ENCODE peak calls at places on chromosomes 6 and 20, in nine cellular contexts. G is AG10803, M is upper lobe of right lung, V is tibial artery, A is HFFc6, Q is right atrium auricular region, J is hepatocyte, T is body of pancreas, B is psoas muscle. W is an unnamed sample.

GRCh38 chr6:167499161-167499660 is 174.3 kb downstream of the TTLL2 start:
- DNase-seq in G (no peak), M (no peak), V (peak), A (no peak), Q (no peak), J (peak), T (no peak), B (peak), W (no peak)

GRCh38 chr6:69390125-69390524 is 406.7 kb downstream of the LMBRD1 start:
- DNase-seq in G (no peak), M (no peak), V (no peak), A (no peak), Q (no peak), J (no peak), T (no peak), B (no peak), W (no peak)

GRCh38 chr20:35702051-35702823 is 3.0 kb downstream of the ROMO1 start:
- DNase-seq in G (peak), M (peak), V (no peak), A (peak), Q (peak), J (no peak), T (no peak), B (no peak), W (peak)

GRCh38 chr6:146901940-146902816 is 302.0 kb upstream of the STXBP5 start:
- DNase-seq in G (no peak), M (no peak), V (no peak), A (peak), Q (no peak), J (no peak), T (no peak), B (no peak), W (no peak)

GRCh38 chr6:47309326-47310130 is at the start of gene TNFRSF21:
- DNase-seq in G (peak), M (peak), V (peak), A (peak), Q (peak), J (peak), T (peak), B (peak), W (peak)

GRCh38 chr20:47124235-47124717 is 229.6 kb downstream of the EYA2 start:
- DNase-seq in G (peak), M (no peak), V (no peak), A (no peak), Q (no peak), J (no peak), T (peak), B (no peak), W (no peak)

GRCh38 chr6:28336284-28337024 is 506 bp upstream of the ZSCAN31 start:
- DNase-seq in G (peak), M (no peak), V (no peak), A (no peak), Q (no peak), J (peak), T (peak), B (no peak), W (no peak)

GRCh38 chr20:21325296-21325695 is 22.2 kb downstream of the XRN2 start:
- DNase-seq in G (no peak), M (no peak), V (no peak), A (no peak), Q (no peak), J (no peak), T (no peak), B (no peak), W (no peak)

GRCh38 chr6:8245736-8246135 is 143.4 kb upstream of the EEF1E1 start:
- DNase-seq in G (no peak), M (no peak), V (no peak), A (no peak), Q (no peak), J (no peak), T (no peak), B (no peak), W (no peak)

GRCh38 chr6:76697585-76697984 is 625.1 kb upstream of the IMPG1 start:
- DNase-seq in G (no peak), M (no peak), V (no peak), A (no peak), Q (no peak), J (no peak), T (no peak), B (no peak), W (no peak)

GRCh38 chr6:12024715-12025434 is 12.8 kb downstream of the HIVEP1 start:
- DNase-seq in G (peak), M (no peak), V (no peak), A (peak), Q (no peak), J (no peak), T (no peak), B (no peak), W (no peak)

GRCh38 chr6:158028421-158028820 is 46.8 kb downstream of the SYNJ2 start:
- DNase-seq in G (no peak), M (peak), V (peak), A (no peak), Q (no peak), J (peak), T (peak), B (no peak), W (no peak)

GRCh38 chr6:55794136-55794812 is 81.1 kb downstream of the BMP5 start:
- DNase-seq in G (peak), M (no peak), V (no peak), A (no peak), Q (no peak), J (no peak), T (no peak), B (no peak), W (no peak)

GRCh38 chr6:13183446-13184088 is 144.8 kb downstream of the TBC1D7 start:
- DNase-seq in G (no peak), M (no peak), V (no peak), A (no peak), Q (no peak), J (no peak), T (no peak), B (no peak), W (peak)

GRCh38 chr6:35808688-35809087 is 3.5 kb downstream of the LHFPL5 start:
- DNase-seq in G (no peak), M (no peak), V (no peak), A (no peak), Q (no peak), J (no peak), T (no peak), B (no peak), W (no peak)

GRCh38 chr20:51768759-51769517 is 748 bp upstream of the ATP9A start:
- DNase-seq in G (no peak), M (no peak), V (no peak), A (no peak), Q (no peak), J (no peak), T (no peak), B (no peak), W (no peak)

GRCh38 chr6:153511896-153512496 is 380.9 kb upstream of the RGS17 start:
- DNase-seq in G (peak), M (no peak), V (no peak), A (peak), Q (no peak), J (peak), T (peak), B (no peak), W (no peak)

GRCh38 chr6:165118736-165119135 is 190.7 kb downstream of the C6orf118 start:
- DNase-seq in G (no peak), M (no peak), V (no peak), A (no peak), Q (no peak), J (no peak), T (no peak), B (no peak), W (no peak)

GRCh38 chr20:4014031-4014474 is 1.3 kb downstream of the RNF24 start:
- DNase-seq in G (peak), M (no peak), V (no peak), A (peak), Q (no peak), J (peak), T (peak), B (no peak), W (no peak)

GRCh38 chr6:55047433-55048044 is 126.8 kb upstream of the HCRTR2 start:
- DNase-seq in G (no peak), M (no peak), V (no peak), A (no peak), Q (no peak), J (no peak), T (no peak), B (no peak), W (no peak)

GRCh38 chr20:48535556-48535955 is 292.2 kb downstream of the PREX1 start:
- DNase-seq in G (no peak), M (no peak), V (no peak), A (no peak), Q (no peak), J (no peak), T (no peak), B (no peak), W (no peak)

GRCh38 chr6:159865226-159865920 is 25.4 kb upstream of the MAS1 start:
- DNase-seq in G (no peak), M (no peak), V (no peak), A (no peak), Q (peak), J (no peak), T (no peak), B (no peak), W (peak)

GRCh38 chr6:159862103-159862502 is 28.7 kb upstream of the MAS1 start:
- DNase-seq in G (no peak), M (no peak), V (no peak), A (no peak), Q (no peak), J (no peak), T (no peak), B (no peak), W (no peak)

GRCh38 chr6:159871241-159871640 is 19.5 kb upstream of the MAS1 start:
- DNase-seq in G (no peak), M (no peak), V (no peak), A (no peak), Q (no peak), J (no peak), T (no peak), B (no peak), W (no peak)

GRCh38 chr6:159871911-159872310 is 18.9 kb upstream of the MAS1 start:
- DNase-seq in G (no peak), M (no peak), V (no peak), A (no peak), Q (no peak), J (no peak), T (no peak), B (no peak), W (no peak)

GRCh38 chr6:159866286-159867247 is 24.2 kb upstream of the MAS1 start:
- DNase-seq in G (no peak), M (no peak), V (no peak), A (no peak), Q (no peak), J (no peak), T (no peak), B (no peak), W (peak)
- TF ChIP-seq CTCF in G (no peak), M (no peak), V (no peak), A (no peak), Q (no peak), J (no peak), T (no peak), B (no peak), W (no peak)

GRCh38 chr6:108565893-108566292 is 5.2 kb downstream of the FOXO3 start:
- DNase-seq in G (peak), M (no peak), V (peak), A (peak), Q (peak), J (no peak), T (peak), B (no peak), W (no peak)
- TF ChIP-seq CTCF in G (peak), M (peak), V (peak), A (peak), Q (peak), J (peak), T (no peak), B (peak), W (peak)

GRCh38 chr6:108580645-108581044 is 19.9 kb downstream of the FOXO3 start:
- DNase-seq in G (no peak), M (no peak), V (no peak), A (no peak), Q (no peak), J (no peak), T (no peak), B (no peak), W (no peak)

GRCh38 chr6:108584323-108584722 is 23.6 kb downstream of the FOXO3 start:
- DNase-seq in G (no peak), M (no peak), V (no peak), A (no peak), Q (no peak), J (no peak), T (no peak), B (no peak), W (no peak)

GRCh38 chr6:108581932-108582500 is 21.3 kb downstream of the FOXO3 start:
- DNase-seq in G (peak), M (no peak), V (no peak), A (no peak), Q (no peak), J (no peak), T (no peak), B (no peak), W (no peak)

GRCh38 chr6:108581237-108581931 is 20.7 kb downstream of the FOXO3 start:
- DNase-seq in G (peak), M (no peak), V (no peak), A (peak), Q (no peak), J (peak), T (peak), B (peak), W (no peak)

DNA sequence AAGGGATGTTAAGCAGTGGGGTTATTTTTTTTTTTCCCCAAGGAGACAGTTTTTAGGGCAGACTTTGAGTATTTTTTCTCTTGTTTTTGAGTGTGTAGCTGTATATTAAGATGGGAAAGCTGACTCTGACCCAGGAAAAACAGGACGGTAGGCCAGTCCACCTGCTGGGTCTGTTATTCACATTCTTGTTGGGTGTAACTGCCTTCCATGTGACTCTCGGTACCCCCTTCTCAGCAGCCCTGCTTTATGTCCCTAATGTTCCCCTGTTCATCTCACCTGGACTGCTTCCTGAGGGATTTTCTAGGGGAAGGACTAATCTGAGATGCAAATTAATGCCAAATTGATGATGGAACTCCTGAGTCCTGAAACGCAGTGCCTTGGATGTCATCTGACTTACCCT is 21.9 kb downstream of the FOXO3 start:
- DNase-seq in G (no peak), M (no peak), V (no peak), A (no peak), Q (no peak), J (no peak), T (no peak), B (no peak), W (no peak)
- TF ChIP-seq CTCF in G (no peak), M (no peak), V (no peak), A (no peak), Q (no peak), J (no peak), T (no peak), B (no peak), W (no peak)

GRCh38 chr20:40965671-40966070 is 63.0 kb upstream of the TOP1 start:
- DNase-seq in G (no peak), M (no peak), V (no peak), A (no peak), Q (peak), J (no peak), T (no peak), B (no peak), W (peak)
- TF ChIP-seq CTCF in G (no peak), M (no peak), V (no peak), A (no peak), Q (no peak), J (no peak), T (no peak), B (no peak), W (no peak)

DNA sequence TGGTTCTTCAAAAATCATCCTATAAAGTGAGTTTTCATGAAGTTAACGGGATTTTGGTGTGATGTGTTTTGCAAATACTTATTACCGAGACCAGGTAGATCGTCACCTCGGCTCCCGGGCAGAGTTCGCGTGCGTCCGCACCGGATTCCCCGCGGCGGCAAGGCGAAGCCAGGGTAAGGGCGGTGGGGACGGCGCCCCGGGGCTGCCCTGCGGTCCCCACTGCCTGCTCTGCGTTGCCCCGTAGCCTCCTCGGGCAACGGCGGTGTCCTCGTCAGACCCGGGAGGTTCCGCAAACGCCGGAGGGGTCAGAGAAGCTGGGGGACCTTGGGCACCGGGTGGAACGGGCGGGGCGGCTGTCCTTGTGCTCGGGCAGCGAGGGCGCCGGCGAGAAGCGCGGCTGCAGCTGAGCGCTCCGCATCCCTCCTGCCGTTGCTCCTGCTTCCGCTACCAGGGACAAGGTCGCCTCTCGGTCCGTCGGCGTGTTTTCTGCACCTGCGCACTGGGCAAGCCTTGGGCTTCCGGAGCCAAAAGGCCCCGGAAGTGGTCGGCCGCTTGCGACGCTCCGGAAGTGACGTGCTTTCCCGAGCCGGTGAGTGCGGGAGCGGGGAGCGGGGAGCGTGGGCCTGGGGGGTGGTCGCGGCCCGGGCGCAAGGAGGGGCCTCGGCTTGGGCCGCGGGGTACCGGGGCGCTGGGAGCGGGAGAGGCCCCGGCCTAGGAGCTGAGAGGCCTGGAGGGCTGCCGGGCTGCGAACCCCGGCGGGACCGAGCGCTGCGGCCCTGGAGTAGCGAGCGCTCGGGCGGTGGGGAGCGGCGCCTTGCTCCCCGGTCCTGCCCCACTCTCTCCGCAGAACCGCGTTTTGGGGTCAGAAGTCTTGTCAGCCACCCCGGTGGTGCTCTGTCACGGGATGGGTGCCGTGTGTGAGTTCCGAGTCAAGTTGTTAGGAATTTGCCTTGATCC is at the start of gene MTG2:
- DNase-seq in G (peak), M (peak), V (peak), A (peak), Q (peak), J (peak), T (peak), B (peak), W (peak)
- TF ChIP-seq CTCF in G (no peak), M (no peak), V (no peak), A (no peak), Q (peak), J (no peak), T (no peak), B (no peak), W (no peak)

GRCh38 chr6:99132026-99132425 is 184.3 kb upstream of the FBXL4 start:
- DNase-seq in G (no peak), M (no peak), V (no peak), A (no peak), Q (no peak), J (no peak), T (no peak), B (no peak), W (no peak)

GRCh38 chr6:99129835-99130234 is 182.1 kb upstream of the FBXL4 start:
- DNase-seq in G (no peak), M (no peak), V (no peak), A (no peak), Q (no peak), J (no peak), T (no peak), B (no peak), W (no peak)

GRCh38 chr6:99130897-99131873 is 183.4 kb upstream of the FBXL4 start:
- DNase-seq in G (no peak), M (no peak), V (no peak), A (no peak), Q (no peak), J (no peak), T (no peak), B (no peak), W (no peak)
- TF ChIP-seq CTCF in G (no peak), M (no peak), V (no peak), A (no peak), Q (no peak), J (peak), T (no peak), B (no peak), W (no peak)

GRCh38 chr20:24677626-24678328 is 208.3 kb downstream of the SYNDIG1 start:
- DNase-seq in G (no peak), M (peak), V (peak), A (no peak), Q (no peak), J (peak), T (no peak), B (no peak), W (no peak)
- TF ChIP-seq CTCF in G (no peak), M (no peak), V (no peak), A (no peak), Q (no peak), J (no peak), T (no peak), B (no peak), W (no peak)

DNA sequence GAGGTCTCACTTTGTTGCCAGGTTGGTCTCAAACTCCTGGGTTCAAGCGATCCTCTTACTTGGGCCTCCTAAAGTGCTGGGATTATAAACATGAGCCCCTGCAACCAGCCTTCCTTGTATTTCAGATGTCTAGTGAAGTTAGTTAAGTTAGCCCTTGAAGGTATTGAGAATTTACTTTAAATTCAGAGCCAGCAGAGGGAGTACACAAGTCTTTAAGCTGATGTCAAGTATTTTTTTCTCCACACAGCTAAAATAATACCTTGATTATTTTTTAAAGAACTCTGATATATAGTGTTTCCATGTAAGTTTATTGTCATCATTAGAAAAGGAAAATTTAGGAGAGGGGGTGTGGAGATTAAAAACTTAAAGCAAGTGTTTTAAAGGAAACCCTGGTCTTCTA is 9.8 kb downstream of the FOXO3 start:
- DNase-seq in G (no peak), M (no peak), V (no peak), A (no peak), Q (no peak), J (no peak), T (no peak), B (no peak), W (no peak)
- TF ChIP-seq CTCF in G (no peak), M (no peak), V (no peak), A (peak), Q (no peak), J (peak), T (no peak), B (no peak), W (peak)

W was measured in osteocyte.